ENCODE peak calls at places on chromosome 2, in seven cellular contexts. L, M, T, Z, F, U and Y are unnamed samples.

GRCh38 chr2:23814963-23815362 is 112.0 kb downstream of the ATAD2B start:
- DNase-seq in L (no peak), M (no peak), T (no peak), Z (no peak), F (no peak), U (no peak), Y (no peak)

GRCh38 chr2:208304695-208305094 is 38.6 kb downstream of the PIKFYVE start:
- DNase-seq in L (no peak), M (no peak), T (no peak), Z (no peak), F (no peak), U (no peak), Y (no peak)

GRCh38 chr2:8627692-8628085 is 54.2 kb upstream of the ID2 start:
- DNase-seq in L (peak), M (no peak), T (no peak), Z (no peak), F (no peak), U (no peak), Y (no peak)

GRCh38 chr2:38508311-38509039 is 94.3 kb downstream of the HNRNPLL start:
- DNase-seq in L (no peak), M (peak), T (peak), Z (peak), F (peak), U (peak), Y (peak)

GRCh38 chr2:42086500-42086953 is 38.7 kb downstream of the PKDCC start:
- DNase-seq in L (no peak), M (no peak), T (no peak), Z (peak), F (peak), U (peak), Y (peak)

GRCh38 chr2:105455488-105455991 is 56.7 kb upstream of the FHL2 start:
- DNase-seq in L (no peak), M (no peak), T (no peak), Z (peak), F (no peak), U (peak), Y (peak)

GRCh38 chr2:150234787-150235512 is 252.5 kb downstream of the RND3 start:
- DNase-seq in L (no peak), M (no peak), T (no peak), Z (peak), F (no peak), U (no peak), Y (no peak)

GRCh38 chr2:74902281-74902860 is 56.1 kb upstream of the POLE4 start:
- DNase-seq in L (no peak), M (no peak), T (no peak), Z (no peak), F (no peak), U (no peak), Y (peak)

GRCh38 chr2:84170979-84171378 is 288.1 kb downstream of the SUCLG1 start:
- DNase-seq in L (no peak), M (no peak), T (no peak), Z (no peak), F (no peak), U (no peak), Y (no peak)

GRCh38 chr2:192286093-192286701 is 91.5 kb upstream of the TMEFF2 start:
- DNase-seq in L (no peak), M (no peak), T (no peak), Z (peak), F (no peak), U (peak), Y (no peak)

GRCh38 chr2:112725545-112726457 is 5.0 kb downstream of the NT5DC4 start:
- DNase-seq in L (peak), M (no peak), T (no peak), Z (no peak), F (no peak), U (no peak), Y (no peak)

GRCh38 chr2:223586261-223586660 is 15.9 kb downstream of the SCG2 start:
- DNase-seq in L (no peak), M (no peak), T (no peak), Z (peak), F (no peak), U (no peak), Y (peak)

GRCh38 chr2:241675885-241676284 is 10.7 kb downstream of the DTYMK start:
- DNase-seq in L (no peak), M (no peak), T (no peak), Z (no peak), F (no peak), U (no peak), Y (no peak)